ENCODE peak calls at places on chromosomes 12 and 14, in eight cellular contexts. One of them, this sample, is unnamed.

GRCh38 chr14:61568572-61569011 is 126.7 kb upstream of the HIF1A start:
- DNase-seq in activated T-helper 1 cell treated with Interleukin-2 at 50 U/mL for 16 hours: peak; percentile 24
- DNase-seq in cerebellar nuclear complex: peak; percentile 66
- DNase-seq in T-helper 2 cell: peak; percentile 50
- DNase-seq in NCI-H1092 treated with DMSO at 0.1 percent for 48 hours: peak; percentile 38
- DNase-seq in iris pigment epithelial cell: no peak
- DNase-seq in CD8-positive, alpha-beta T cell: peak; percentile 71
- DNase-seq in stimulated activated CD4-positive, alpha-beta T cell treated with anti-CD3 and anti-CD28 coated beads, Interleukin-4, amount 100 ng/mL, for 1 hour: peak; percentile 60
- DNase-seq in this sample: no peak

GRCh38 chr14:103190731-103191130 is 67.5 kb downstream of the TNFAIP2 start:
- DNase-seq in T-helper 2 cell: no peak
- DNase-seq in activated T-helper 1 cell treated with Interleukin-2 at 50 U/mL for 16 hours: no peak
- DNase-seq in iris pigment epithelial cell: no peak
- DNase-seq in stimulated activated CD4-positive, alpha-beta T cell treated with anti-CD3 and anti-CD28 coated beads, Interleukin-4, amount 100 ng/mL, for 1 hour: no peak
- DNase-seq in cerebellar nuclear complex: no peak
- DNase-seq in NCI-H1092 treated with DMSO at 0.1 percent for 48 hours: no peak
- DNase-seq in CD8-positive, alpha-beta T cell: no peak
- DNase-seq in this sample: no peak

GRCh38 chr12:124398578-124399227 is 103.8 kb downstream of the RFLNA start:
- DNase-seq in stimulated activated CD4-positive, alpha-beta T cell treated with anti-CD3 and anti-CD28 coated beads, Interleukin-4, amount 100 ng/mL, for 1 hour: no peak
- DNase-seq in activated T-helper 1 cell treated with Interleukin-2 at 50 U/mL for 16 hours: no peak
- DNase-seq in iris pigment epithelial cell: no peak
- DNase-seq in CD8-positive, alpha-beta T cell: no peak
- DNase-seq in T-helper 2 cell: no peak
- DNase-seq in cerebellar nuclear complex: no peak
- DNase-seq in NCI-H1092 treated with DMSO at 0.1 percent for 48 hours: no peak
- DNase-seq in this sample: no peak

GRCh38 chr12:104507672-104508071 is 50.9 kb downstream of the CHST11 start:
- DNase-seq in cerebellar nuclear complex: no peak
- DNase-seq in NCI-H1092 treated with DMSO at 0.1 percent for 48 hours: peak; percentile 68
- DNase-seq in stimulated activated CD4-positive, alpha-beta T cell treated with anti-CD3 and anti-CD28 coated beads, Interleukin-4, amount 100 ng/mL, for 1 hour: no peak
- DNase-seq in iris pigment epithelial cell: no peak
- DNase-seq in activated T-helper 1 cell treated with Interleukin-2 at 50 U/mL for 16 hours: no peak
- DNase-seq in CD8-positive, alpha-beta T cell: no peak
- DNase-seq in T-helper 2 cell: no peak
- DNase-seq in this sample: no peak

GRCh38 chr12:1529228-1529861 is 65.0 kb downstream of the FBXL14 start:
- DNase-seq in NCI-H1092 treated with DMSO at 0.1 percent for 48 hours: no peak
- DNase-seq in cerebellar nuclear complex: no peak
- DNase-seq in iris pigment epithelial cell: no peak
- DNase-seq in CD8-positive, alpha-beta T cell: no peak
- DNase-seq in activated T-helper 1 cell treated with Interleukin-2 at 50 U/mL for 16 hours: no peak
- DNase-seq in stimulated activated CD4-positive, alpha-beta T cell treated with anti-CD3 and anti-CD28 coated beads, Interleukin-4, amount 100 ng/mL, for 1 hour: no peak
- DNase-seq in T-helper 2 cell: no peak
- DNase-seq in this sample: no peak

GRCh38 chr12:46124848-46125619 is 134.7 kb upstream of the SCAF11 start:
- DNase-seq in CD8-positive, alpha-beta T cell: peak; percentile 57
- DNase-seq in NCI-H1092 treated with DMSO at 0.1 percent for 48 hours: peak; percentile 75
- DNase-seq in iris pigment epithelial cell: peak; percentile 88
- DNase-seq in T-helper 2 cell: peak; percentile 86
- DNase-seq in stimulated activated CD4-positive, alpha-beta T cell treated with anti-CD3 and anti-CD28 coated beads, Interleukin-4, amount 100 ng/mL, for 1 hour: peak; percentile 33
- DNase-seq in activated T-helper 1 cell treated with Interleukin-2 at 50 U/mL for 16 hours: peak; percentile 10
- DNase-seq in cerebellar nuclear complex: no peak
- DNase-seq in this sample: peak; percentile 12

GRCh38 chr12:15662303-15662980 is 126.7 kb downstream of the EPS8 start:
- DNase-seq in stimulated activated CD4-positive, alpha-beta T cell treated with anti-CD3 and anti-CD28 coated beads, Interleukin-4, amount 100 ng/mL, for 1 hour: no peak
- DNase-seq in CD8-positive, alpha-beta T cell: no peak
- DNase-seq in NCI-H1092 treated with DMSO at 0.1 percent for 48 hours: no peak
- DNase-seq in cerebellar nuclear complex: no peak
- DNase-seq in T-helper 2 cell: no peak
- DNase-seq in activated T-helper 1 cell treated with Interleukin-2 at 50 U/mL for 16 hours: no peak
- DNase-seq in iris pigment epithelial cell: peak; percentile 96
- DNase-seq in this sample: peak; percentile 23

GRCh38 chr12:109481863-109482262 is 4.4 kb downstream of the UBE3B start:
- DNase-seq in activated T-helper 1 cell treated with Interleukin-2 at 50 U/mL for 16 hours: no peak
- DNase-seq in CD8-positive, alpha-beta T cell: no peak
- DNase-seq in iris pigment epithelial cell: no peak
- DNase-seq in NCI-H1092 treated with DMSO at 0.1 percent for 48 hours: no peak
- DNase-seq in cerebellar nuclear complex: no peak
- DNase-seq in T-helper 2 cell: no peak
- DNase-seq in stimulated activated CD4-positive, alpha-beta T cell treated with anti-CD3 and anti-CD28 coated beads, Interleukin-4, amount 100 ng/mL, for 1 hour: no peak
- DNase-seq in this sample: no peak

GRCh38 chr12:110271015-110271414 is 10.0 kb upstream of the ATP2A2 start:
- DNase-seq in cerebellar nuclear complex: no peak
- DNase-seq in iris pigment epithelial cell: no peak
- DNase-seq in T-helper 2 cell: no peak
- DNase-seq in CD8-positive, alpha-beta T cell: no peak
- DNase-seq in stimulated activated CD4-positive, alpha-beta T cell treated with anti-CD3 and anti-CD28 coated beads, Interleukin-4, amount 100 ng/mL, for 1 hour: no peak
- DNase-seq in NCI-H1092 treated with DMSO at 0.1 percent for 48 hours: no peak
- DNase-seq in activated T-helper 1 cell treated with Interleukin-2 at 50 U/mL for 16 hours: no peak
- DNase-seq in this sample: no peak

GRCh38 chr14:64983439-64984310 is 3.0 kb upstream of the FNTB start:
- DNase-seq in NCI-H1092 treated with DMSO at 0.1 percent for 48 hours: peak; percentile 28
- DNase-seq in stimulated activated CD4-positive, alpha-beta T cell treated with anti-CD3 and anti-CD28 coated beads, Interleukin-4, amount 100 ng/mL, for 1 hour: peak; percentile 24
- DNase-seq in cerebellar nuclear complex: peak; percentile 34
- DNase-seq in iris pigment epithelial cell: peak; percentile 66
- DNase-seq in activated T-helper 1 cell treated with Interleukin-2 at 50 U/mL for 16 hours: no peak
- DNase-seq in T-helper 2 cell: peak; percentile 70
- DNase-seq in CD8-positive, alpha-beta T cell: no peak
- DNase-seq in this sample: no peak

GRCh38 chr14:100902295-100902694 is 1.2 kb downstream of the RTL1 start:
- DNase-seq in iris pigment epithelial cell: no peak
- DNase-seq in T-helper 2 cell: no peak
- DNase-seq in stimulated activated CD4-positive, alpha-beta T cell treated with anti-CD3 and anti-CD28 coated beads, Interleukin-4, amount 100 ng/mL, for 1 hour: no peak
- DNase-seq in NCI-H1092 treated with DMSO at 0.1 percent for 48 hours: no peak
- DNase-seq in activated T-helper 1 cell treated with Interleukin-2 at 50 U/mL for 16 hours: no peak
- DNase-seq in CD8-positive, alpha-beta T cell: no peak
- DNase-seq in cerebellar nuclear complex: no peak
- DNase-seq in this sample: no peak

GRCh38 chr12:58915634-58916033 is 4.7 kb downstream of the LRIG3 start:
- DNase-seq in CD8-positive, alpha-beta T cell: no peak
- DNase-seq in T-helper 2 cell: no peak
- DNase-seq in iris pigment epithelial cell: peak; percentile 79
- DNase-seq in cerebellar nuclear complex: no peak
- DNase-seq in activated T-helper 1 cell treated with Interleukin-2 at 50 U/mL for 16 hours: no peak
- DNase-seq in NCI-H1092 treated with DMSO at 0.1 percent for 48 hours: peak; percentile 55
- DNase-seq in stimulated activated CD4-positive, alpha-beta T cell treated with anti-CD3 and anti-CD28 coated beads, Interleukin-4, amount 100 ng/mL, for 1 hour: no peak
- DNase-seq in this sample: no peak

GRCh38 chr14:104893435-104894207 is 28.6 kb downstream of the CEP170B start:
- DNase-seq in activated T-helper 1 cell treated with Interleukin-2 at 50 U/mL for 16 hours: no peak
- DNase-seq in iris pigment epithelial cell: no peak
- DNase-seq in T-helper 2 cell: no peak
- DNase-seq in cerebellar nuclear complex: no peak
- DNase-seq in stimulated activated CD4-positive, alpha-beta T cell treated with anti-CD3 and anti-CD28 coated beads, Interleukin-4, amount 100 ng/mL, for 1 hour: no peak
- DNase-seq in NCI-H1092 treated with DMSO at 0.1 percent for 48 hours: no peak
- DNase-seq in CD8-positive, alpha-beta T cell: no peak
- DNase-seq in this sample: no peak

GRCh38 chr14:29039171-29039570 is 272.6 kb downstream of the FOXG1 start:
- DNase-seq in CD8-positive, alpha-beta T cell: no peak
- DNase-seq in NCI-H1092 treated with DMSO at 0.1 percent for 48 hours: no peak
- DNase-seq in stimulated activated CD4-positive, alpha-beta T cell treated with anti-CD3 and anti-CD28 coated beads, Interleukin-4, amount 100 ng/mL, for 1 hour: no peak
- DNase-seq in activated T-helper 1 cell treated with Interleukin-2 at 50 U/mL for 16 hours: no peak
- DNase-seq in iris pigment epithelial cell: peak; percentile 59
- DNase-seq in cerebellar nuclear complex: no peak
- DNase-seq in T-helper 2 cell: no peak
- DNase-seq in this sample: no peak

GRCh38 chr14:101442451-101442850 is 118.8 kb upstream of the DIO3 start:
- DNase-seq in activated T-helper 1 cell treated with Interleukin-2 at 50 U/mL for 16 hours: peak; percentile 37
- DNase-seq in T-helper 2 cell: peak; percentile 73
- DNase-seq in stimulated activated CD4-positive, alpha-beta T cell treated with anti-CD3 and anti-CD28 coated beads, Interleukin-4, amount 100 ng/mL, for 1 hour: peak; percentile 54
- DNase-seq in iris pigment epithelial cell: no peak
- DNase-seq in NCI-H1092 treated with DMSO at 0.1 percent for 48 hours: no peak
- DNase-seq in cerebellar nuclear complex: no peak
- DNase-seq in CD8-positive, alpha-beta T cell: peak; percentile 80
- DNase-seq in this sample: no peak

GRCh38 chr12:113403435-113404415 is at the start of gene SDS:
- DNase-seq in activated T-helper 1 cell treated with Interleukin-2 at 50 U/mL for 16 hours: no peak
- DNase-seq in CD8-positive, alpha-beta T cell: no peak
- DNase-seq in T-helper 2 cell: no peak
- DNase-seq in NCI-H1092 treated with DMSO at 0.1 percent for 48 hours: peak; percentile 26
- DNase-seq in cerebellar nuclear complex: no peak
- DNase-seq in stimulated activated CD4-positive, alpha-beta T cell treated with anti-CD3 and anti-CD28 coated beads, Interleukin-4, amount 100 ng/mL, for 1 hour: no peak
- DNase-seq in iris pigment epithelial cell: peak; percentile 38
- DNase-seq in this sample: no peak

GRCh38 chr12:54562720-54563356 is 13.4 kb downstream of the PDE1B start:
- DNase-seq in CD8-positive, alpha-beta T cell: no peak
- DNase-seq in T-helper 2 cell: no peak
- DNase-seq in cerebellar nuclear complex: no peak
- DNase-seq in stimulated activated CD4-positive, alpha-beta T cell treated with anti-CD3 and anti-CD28 coated beads, Interleukin-4, amount 100 ng/mL, for 1 hour: no peak
- DNase-seq in activated T-helper 1 cell treated with Interleukin-2 at 50 U/mL for 16 hours: no peak
- DNase-seq in NCI-H1092 treated with DMSO at 0.1 percent for 48 hours: no peak
- DNase-seq in iris pigment epithelial cell: no peak
- DNase-seq in this sample: no peak

GRCh38 chr14:56237398-56237797 is 119.2 kb downstream of the PELI2 start:
- DNase-seq in iris pigment epithelial cell: no peak
- DNase-seq in NCI-H1092 treated with DMSO at 0.1 percent for 48 hours: no peak
- DNase-seq in activated T-helper 1 cell treated with Interleukin-2 at 50 U/mL for 16 hours: no peak
- DNase-seq in cerebellar nuclear complex: no peak
- DNase-seq in stimulated activated CD4-positive, alpha-beta T cell treated with anti-CD3 and anti-CD28 coated beads, Interleukin-4, amount 100 ng/mL, for 1 hour: no peak
- DNase-seq in T-helper 2 cell: no peak
- DNase-seq in CD8-positive, alpha-beta T cell: no peak
- DNase-seq in this sample: no peak

GRCh38 chr12:21323736-21324135 is 11.0 kb downstream of the SLCO1A2 start:
- DNase-seq in T-helper 2 cell: no peak
- DNase-seq in NCI-H1092 treated with DMSO at 0.1 percent for 48 hours: no peak
- DNase-seq in cerebellar nuclear complex: no peak
- DNase-seq in CD8-positive, alpha-beta T cell: no peak
- DNase-seq in stimulated activated CD4-positive, alpha-beta T cell treated with anti-CD3 and anti-CD28 coated beads, Interleukin-4, amount 100 ng/mL, for 1 hour: no peak
- DNase-seq in activated T-helper 1 cell treated with Interleukin-2 at 50 U/mL for 16 hours: no peak
- DNase-seq in iris pigment epithelial cell: no peak
- DNase-seq in this sample: no peak

GRCh38 chr14:97917169-97917568 is 1120.0 kb downstream of the VRK1 start:
- DNase-seq in activated T-helper 1 cell treated with Interleukin-2 at 50 U/mL for 16 hours: no peak
- DNase-seq in CD8-positive, alpha-beta T cell: no peak
- DNase-seq in stimulated activated CD4-positive, alpha-beta T cell treated with anti-CD3 and anti-CD28 coated beads, Interleukin-4, amount 100 ng/mL, for 1 hour: no peak
- DNase-seq in NCI-H1092 treated with DMSO at 0.1 percent for 48 hours: no peak
- DNase-seq in iris pigment epithelial cell: no peak
- DNase-seq in cerebellar nuclear complex: no peak
- DNase-seq in T-helper 2 cell: no peak
- DNase-seq in this sample: no peak

GRCh38 chr12:47817272-47818006 is 2.3 kb downstream of the HDAC7 start:
- DNase-seq in stimulated activated CD4-positive, alpha-beta T cell treated with anti-CD3 and anti-CD28 coated beads, Interleukin-4, amount 100 ng/mL, for 1 hour: no peak
- DNase-seq in CD8-positive, alpha-beta T cell: no peak
- DNase-seq in iris pigment epithelial cell: no peak
- DNase-seq in NCI-H1092 treated with DMSO at 0.1 percent for 48 hours: no peak
- DNase-seq in activated T-helper 1 cell treated with Interleukin-2 at 50 U/mL for 16 hours: no peak
- DNase-seq in cerebellar nuclear complex: no peak
- DNase-seq in T-helper 2 cell: peak; percentile 35
- DNase-seq in this sample: no peak

GRCh38 chr12:130013771-130014484 is 110.1 kb upstream of the TMEM132D start:
- DNase-seq in iris pigment epithelial cell: peak; percentile 45
- DNase-seq in activated T-helper 1 cell treated with Interleukin-2 at 50 U/mL for 16 hours: no peak
- DNase-seq in CD8-positive, alpha-beta T cell: no peak
- DNase-seq in cerebellar nuclear complex: no peak
- DNase-seq in stimulated activated CD4-positive, alpha-beta T cell treated with anti-CD3 and anti-CD28 coated beads, Interleukin-4, amount 100 ng/mL, for 1 hour: peak; percentile 35
- DNase-seq in NCI-H1092 treated with DMSO at 0.1 percent for 48 hours: peak; percentile 74
- DNase-seq in T-helper 2 cell: peak; percentile 54
- DNase-seq in this sample: peak; percentile 31